ENCODE peak calls at places on chromosomes 1 and 21, in seven cellular contexts. One of them, this sample, is unnamed.
A peak's percentile ranks its signal among the peaks of the same experiment; 100 is the strongest.

GRCh38 chr1:99662581-99663208 is 16.8 kb downstream of the PALMD start:
- DNase-seq in psoas muscle: peak; percentile 84
- DNase-seq in left ventricle myocardium inferior: peak; percentile 75
- DNase-seq in tibial nerve: peak; percentile 86
- DNase-seq in aorta: peak; percentile 61
- DNase-seq in testis: peak; percentile 81
- DNase-seq in GM23338: no peak
- DNase-seq in this sample: peak; percentile 89

GRCh38 chr1:220326578-220326977 is 54.3 kb upstream of the RAB3GAP2 start:
- DNase-seq in aorta: no peak
- DNase-seq in psoas muscle: no peak
- DNase-seq in left ventricle myocardium inferior: no peak
- DNase-seq in GM23338: peak; percentile 17
- DNase-seq in testis: no peak
- DNase-seq in tibial nerve: no peak
- DNase-seq in this sample: no peak

GRCh38 chr1:18265641-18266040 is 158.0 kb downstream of the IGSF21 start:
- DNase-seq in GM23338: no peak
- DNase-seq in tibial nerve: no peak
- DNase-seq in aorta: no peak
- DNase-seq in testis: no peak
- DNase-seq in psoas muscle: no peak
- DNase-seq in left ventricle myocardium inferior: no peak
- DNase-seq in this sample: no peak

GRCh38 chr1:24541711-24542346 is 14.1 kb upstream of the NCMAP start:
- DNase-seq in tibial nerve: no peak
- DNase-seq in testis: no peak
- DNase-seq in left ventricle myocardium inferior: no peak
- DNase-seq in psoas muscle: no peak
- DNase-seq in GM23338: peak; percentile 55
- DNase-seq in aorta: no peak
- DNase-seq in this sample: peak; percentile 60

GRCh38 chr1:5850503-5850902 is 141.7 kb downstream of the NPHP4 start:
- DNase-seq in tibial nerve: no peak
- DNase-seq in psoas muscle: no peak
- DNase-seq in left ventricle myocardium inferior: no peak
- DNase-seq in aorta: no peak
- DNase-seq in GM23338: no peak
- DNase-seq in testis: no peak
- DNase-seq in this sample: no peak

GRCh38 chr1:81406292-81406691 is 394.4 kb upstream of the ADGRL2 start:
- DNase-seq in testis: no peak
- DNase-seq in aorta: no peak
- DNase-seq in GM23338: no peak
- DNase-seq in tibial nerve: peak; percentile 19
- DNase-seq in left ventricle myocardium inferior: no peak
- DNase-seq in psoas muscle: no peak
- DNase-seq in this sample: no peak

GRCh38 chr1:245956225-245956624 is 550.9 kb downstream of the SMYD3 start:
- DNase-seq in GM23338: no peak
- DNase-seq in left ventricle myocardium inferior: no peak
- DNase-seq in testis: no peak
- DNase-seq in tibial nerve: no peak
- DNase-seq in psoas muscle: no peak
- DNase-seq in aorta: no peak
- DNase-seq in this sample: no peak

GRCh38 chr21:25689226-25689625 is 45.5 kb downstream of the ATP5PF start:
- DNase-seq in psoas muscle: no peak
- DNase-seq in GM23338: no peak
- DNase-seq in left ventricle myocardium inferior: no peak
- DNase-seq in tibial nerve: no peak
- DNase-seq in testis: no peak
- DNase-seq in aorta: no peak
- DNase-seq in this sample: no peak

GRCh38 chr1:80731241-80731894 is 1069.4 kb upstream of the ADGRL2 start:
- DNase-seq in left ventricle myocardium inferior: peak; percentile 19
- DNase-seq in psoas muscle: no peak
- DNase-seq in testis: no peak
- DNase-seq in GM23338: no peak
- DNase-seq in aorta: no peak
- DNase-seq in tibial nerve: no peak
- DNase-seq in this sample: no peak

GRCh38 chr1:197093226-197093887 is 26.3 kb upstream of the F13B start:
- DNase-seq in GM23338: no peak
- DNase-seq in aorta: no peak
- DNase-seq in testis: no peak
- DNase-seq in tibial nerve: no peak
- DNase-seq in left ventricle myocardium inferior: no peak
- DNase-seq in psoas muscle: no peak
- DNase-seq in this sample: no peak

GRCh38 chr1:166089804-166090203 is 77.0 kb downstream of the FAM78B start:
- DNase-seq in aorta: no peak
- DNase-seq in tibial nerve: no peak
- DNase-seq in GM23338: peak; percentile 27
- DNase-seq in left ventricle myocardium inferior: no peak
- DNase-seq in psoas muscle: no peak
- DNase-seq in testis: no peak
- DNase-seq in this sample: no peak

GRCh38 chr1:22171951-22172715 is 29.2 kb upstream of the WNT4 start:
- DNase-seq in aorta: no peak
- DNase-seq in tibial nerve: no peak
- DNase-seq in left ventricle myocardium inferior: no peak
- DNase-seq in GM23338: peak; percentile 45
- DNase-seq in psoas muscle: no peak
- DNase-seq in testis: no peak
- DNase-seq in this sample: no peak

GRCh38 chr1:66576645-66577044 is 42.7 kb downstream of the SGIP1 start:
- DNase-seq in tibial nerve: no peak
- DNase-seq in aorta: no peak
- DNase-seq in left ventricle myocardium inferior: no peak
- DNase-seq in testis: peak; percentile 80
- DNase-seq in psoas muscle: no peak
- DNase-seq in GM23338: no peak
- DNase-seq in this sample: peak; percentile 30

GRCh38 chr1:225347123-225347683 is 80.6 kb downstream of the LBR start:
- DNase-seq in testis: no peak
- DNase-seq in left ventricle myocardium inferior: no peak
- DNase-seq in tibial nerve: no peak
- DNase-seq in psoas muscle: no peak
- DNase-seq in GM23338: peak; percentile 21
- DNase-seq in aorta: no peak
- DNase-seq in this sample: no peak

GRCh38 chr1:161209790-161210409 is 5.2 kb upstream of the FCER1G start:
- DNase-seq in aorta: peak; percentile 84
- DNase-seq in GM23338: peak; percentile 98
- DNase-seq in left ventricle myocardium inferior: peak; percentile 66
- DNase-seq in psoas muscle: peak; percentile 73
- DNase-seq in testis: peak; percentile 80
- DNase-seq in tibial nerve: peak; percentile 72
- DNase-seq in this sample: peak; percentile 90

GRCh38 chr1:92404661-92405060 is 82.1 kb downstream of the GFI1 start:
- DNase-seq in left ventricle myocardium inferior: no peak
- DNase-seq in testis: no peak
- DNase-seq in psoas muscle: no peak
- DNase-seq in aorta: no peak
- DNase-seq in GM23338: no peak
- DNase-seq in tibial nerve: no peak
- DNase-seq in this sample: no peak

GRCh38 chr1:58885998-58886397 is 102.2 kb upstream of the JUN start:
- DNase-seq in aorta: peak; percentile 79
- DNase-seq in testis: peak; percentile 65
- DNase-seq in tibial nerve: peak; percentile 62
- DNase-seq in left ventricle myocardium inferior: peak; percentile 45
- DNase-seq in GM23338: no peak
- DNase-seq in psoas muscle: peak; percentile 29
- DNase-seq in this sample: peak; percentile 65

GRCh38 chr1:100485855-100486258 is 52.1 kb upstream of the GPR88 start:
- DNase-seq in testis: no peak
- DNase-seq in GM23338: no peak
- DNase-seq in left ventricle myocardium inferior: no peak
- DNase-seq in tibial nerve: no peak
- DNase-seq in psoas muscle: no peak
- DNase-seq in aorta: no peak
- DNase-seq in this sample: no peak

GRCh38 chr1:102772831-102773230 is 335.5 kb downstream of the COL11A1 start:
- DNase-seq in psoas muscle: no peak
- DNase-seq in left ventricle myocardium inferior: no peak
- DNase-seq in tibial nerve: no peak
- DNase-seq in aorta: no peak
- DNase-seq in GM23338: peak; percentile 49
- DNase-seq in testis: no peak
- DNase-seq in this sample: no peak

GRCh38 chr1:102776074-102776473 is 332.2 kb downstream of the COL11A1 start:
- DNase-seq in GM23338: peak; percentile 69
- DNase-seq in tibial nerve: no peak
- DNase-seq in aorta: no peak
- DNase-seq in testis: no peak
- DNase-seq in left ventricle myocardium inferior: no peak
- DNase-seq in psoas muscle: no peak
- DNase-seq in this sample: no peak
- H3K4me1 ChIP-seq in GM23338: no peaks in the 10 kb centered on the region
- H3K4me1 ChIP-seq in tibial nerve: no peaks in the 10 kb centered on the region
- H3K4me1 ChIP-seq in aorta: no peaks in the 10 kb centered on the region
- H3K4me1 ChIP-seq in testis: no peaks in the 10 kb centered on the region
- H3K4me1 ChIP-seq in left ventricle myocardium inferior: no peaks in the 10 kb centered on the region
- H3K4me1 ChIP-seq in psoas muscle: no peaks in the 10 kb centered on the region
- H3K4me1 ChIP-seq in this sample: no peaks in the 10 kb centered on the region

GRCh38 chr1:3436451-3436850 is 18.0 kb upstream of the ARHGEF16 start:
- DNase-seq in aorta: peak; percentile 29
- DNase-seq in testis: no peak
- DNase-seq in GM23338: no peak
- DNase-seq in tibial nerve: no peak
- DNase-seq in left ventricle myocardium inferior: no peak
- DNase-seq in psoas muscle: no peak
- DNase-seq in this sample: peak; percentile 0

GRCh38 chr1:3435666-3436065 is 18.8 kb upstream of the ARHGEF16 start:
- DNase-seq in psoas muscle: peak; percentile 2
- DNase-seq in aorta: peak; percentile 23
- DNase-seq in left ventricle myocardium inferior: no peak
- DNase-seq in tibial nerve: no peak
- DNase-seq in testis: no peak
- DNase-seq in GM23338: no peak
- DNase-seq in this sample: peak; percentile 24

GRCh38 chr1:3434406-3435110 is 19.9 kb upstream of the ARHGEF16 start:
- DNase-seq in aorta: peak; percentile 50
- DNase-seq in left ventricle myocardium inferior: no peak
- DNase-seq in psoas muscle: peak; percentile 10
- DNase-seq in GM23338: no peak
- DNase-seq in tibial nerve: no peak
- DNase-seq in testis: no peak
- DNase-seq in this sample: peak; percentile 44

GRCh38 chr1:3438661-3439180 is 15.7 kb upstream of the ARHGEF16 start:
- DNase-seq in left ventricle myocardium inferior: no peak
- DNase-seq in psoas muscle: peak; percentile 5
- DNase-seq in aorta: peak; percentile 35
- DNase-seq in tibial nerve: no peak
- DNase-seq in testis: no peak
- DNase-seq in GM23338: no peak
- DNase-seq in this sample: no peak

DNA sequence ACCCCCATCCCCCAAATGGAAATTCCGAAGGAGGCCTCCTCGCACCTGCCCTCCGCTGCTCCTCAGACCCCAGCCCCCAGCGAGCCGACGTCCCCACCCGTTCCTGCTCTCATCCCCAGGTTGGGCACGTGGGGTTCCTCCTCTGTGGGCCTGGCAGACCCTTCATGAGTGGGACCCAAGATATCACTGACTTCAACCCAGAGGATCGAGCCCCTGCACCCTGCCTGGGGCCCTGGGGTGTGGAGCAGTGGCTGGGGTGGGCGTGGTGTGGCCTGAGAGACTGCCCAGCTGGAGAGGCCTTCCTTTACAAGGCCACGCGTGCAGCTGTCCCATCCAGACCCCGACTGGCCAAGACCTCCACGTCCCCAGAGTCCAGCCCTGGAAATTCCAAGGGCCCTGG is 17.6 kb upstream of the ARHGEF16 start:
- DNase-seq in aorta: peak; percentile 33
- DNase-seq in left ventricle myocardium inferior: no peak
- DNase-seq in testis: no peak
- DNase-seq in GM23338: no peak
- DNase-seq in tibial nerve: no peak
- DNase-seq in psoas muscle: peak; percentile 6
- DNase-seq in this sample: peak; percentile 39
- H3K4me3 ChIP-seq in aorta: no peak overlapping the region
- H3K4me3 ChIP-seq in left ventricle myocardium inferior: no peak overlapping the region
- H3K4me3 ChIP-seq in testis: no peak overlapping the region
- H3K4me3 ChIP-seq in GM23338: no peak overlapping the region
- H3K4me3 ChIP-seq in tibial nerve: no peak overlapping the region
- H3K4me3 ChIP-seq in psoas muscle: no peak overlapping the region
- H3K4me3 ChIP-seq in this sample: no peak overlapping the region

DNA sequence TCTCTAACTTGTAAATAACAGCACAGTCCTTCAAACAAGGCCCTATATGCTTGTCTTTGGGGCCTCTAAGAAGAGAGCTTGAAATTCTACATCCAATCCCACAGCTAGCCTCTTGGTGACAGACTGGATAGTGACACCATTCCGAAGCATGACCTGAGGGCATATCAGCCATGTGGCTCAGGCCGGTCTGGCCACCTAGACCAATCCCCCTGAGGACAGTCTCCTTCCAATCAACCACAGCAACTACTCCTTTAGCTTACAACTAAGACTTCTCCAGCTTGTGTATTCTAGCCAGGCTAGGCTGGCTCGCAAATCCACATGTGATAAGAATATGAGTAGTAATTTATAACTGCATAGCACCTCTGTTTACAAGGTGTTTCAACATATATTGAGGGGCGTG is 14.0 kb downstream of the BCAR3 start:
- DNase-seq in psoas muscle: no peak
- DNase-seq in GM23338: no peak
- DNase-seq in testis: no peak
- DNase-seq in left ventricle myocardium inferior: no peak
- DNase-seq in aorta: no peak
- DNase-seq in tibial nerve: no peak
- DNase-seq in this sample: no peak
- H3K4me1 ChIP-seq in psoas muscle: peaks cover 39% of the 10 kb centered on the region
- H3K4me1 ChIP-seq in GM23338: peaks cover 33% of the 10 kb centered on the region
- H3K4me1 ChIP-seq in testis: peaks cover 90% of the 10 kb centered on the region
- H3K4me1 ChIP-seq in left ventricle myocardium inferior: peaks cover 100% of the 10 kb centered on the region
- H3K4me1 ChIP-seq in aorta: peaks cover 5% of the 10 kb centered on the region
- H3K4me1 ChIP-seq in tibial nerve: peaks cover 90% of the 10 kb centered on the region
- H3K4me1 ChIP-seq in this sample: peaks cover 46% of the 10 kb centered on the region

DNA sequence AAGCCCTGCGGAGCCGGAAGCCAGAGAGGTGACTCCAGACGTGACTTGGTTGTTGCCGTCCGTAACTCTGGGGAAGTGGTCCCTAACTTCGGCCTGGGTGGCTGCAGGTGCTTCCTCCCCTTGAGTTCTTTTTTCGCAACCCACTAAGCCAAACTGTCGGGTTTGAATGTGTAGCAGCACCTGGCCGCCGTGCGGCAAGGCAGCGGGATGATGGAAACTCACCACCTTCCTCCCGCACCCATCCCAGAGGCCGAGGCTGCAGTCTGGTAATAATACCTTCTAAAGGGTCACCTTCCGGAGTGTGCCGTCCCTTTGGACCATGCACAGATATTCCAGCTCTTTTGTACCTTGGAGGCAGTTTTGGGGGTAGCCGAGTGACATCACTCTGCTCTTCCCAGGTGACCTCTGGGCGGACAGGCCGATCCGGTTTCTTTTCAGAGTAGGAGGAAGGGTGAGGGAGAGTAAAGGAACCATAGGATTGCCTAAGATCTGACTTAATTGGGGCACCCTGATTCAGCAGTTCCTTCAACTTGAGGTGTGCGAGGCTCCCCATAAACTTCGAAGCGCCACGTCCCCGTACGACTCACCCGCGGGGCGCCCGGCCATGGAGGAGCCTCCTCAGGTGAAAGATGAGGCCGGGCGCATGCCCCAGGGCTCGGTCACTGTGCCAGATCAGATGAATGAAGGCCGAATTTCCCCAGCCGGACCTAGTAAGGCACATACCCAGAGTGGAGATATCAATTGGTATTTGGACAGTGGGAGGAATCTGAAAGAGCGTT is 1.0 kb downstream of the KCNK1 start:
- DNase-seq in psoas muscle: no peak
- DNase-seq in tibial nerve: no peak
- DNase-seq in testis: no peak
- DNase-seq in left ventricle myocardium inferior: no peak
- DNase-seq in aorta: no peak
- DNase-seq in GM23338: peak; percentile 37
- DNase-seq in this sample: peak; percentile 44
- H3K4me3 ChIP-seq in psoas muscle: peak overlapping the region; percentile 53
- H3K4me3 ChIP-seq in tibial nerve: peak overlapping the region; percentile 48
- H3K4me3 ChIP-seq in testis: peak overlapping the region; percentile 46
- H3K4me3 ChIP-seq in left ventricle myocardium inferior: peak overlapping the region; percentile 77
- H3K4me3 ChIP-seq in aorta: peak overlapping the region; percentile 57
- H3K4me3 ChIP-seq in GM23338: peak overlapping the region; percentile 96
- H3K4me3 ChIP-seq in this sample: peak overlapping the region; percentile 48

This sample was measured in right cardiac atrium.